ENCODE peak calls at places on chromosomes 3 and 15, in five cellular contexts. One of them, this sample, is unnamed.

GRCh38 chr3:121482651-121483050 is 63.1 kb downstream of the POLQ start:
- DNase-seq in trophoblast cell: peak
- DNase-seq in stimulated activated CD4-positive, alpha-beta T cell treated with anti-CD3 and anti-CD28 coated beads, Interleukin-12 subunit alpha, Interleukin-12 subunit beta, amount 100 ng/mL, for 24 hours: no peak
- DNase-seq in stimulated activated CD8-positive, alpha-beta memory T cell treated with anti-CD3 and anti-CD28 coated beads, Interleukin-2, amount 100 ng/mL, for 48 hours: no peak
- DNase-seq in AG04450: peak
- DNase-seq in this sample: no peak

GRCh38 chr3:126083511-126083912 is 412 bp downstream of the SLC41A3 start:
- DNase-seq in stimulated activated CD4-positive, alpha-beta T cell treated with anti-CD3 and anti-CD28 coated beads, Interleukin-12 subunit alpha, Interleukin-12 subunit beta, amount 100 ng/mL, for 24 hours: peak
- DNase-seq in trophoblast cell: peak
- DNase-seq in AG04450: no peak
- DNase-seq in stimulated activated CD8-positive, alpha-beta memory T cell treated with anti-CD3 and anti-CD28 coated beads, Interleukin-2, amount 100 ng/mL, for 48 hours: no peak
- DNase-seq in this sample: peak

GRCh38 chr3:187713504-187713903 is 11.1 kb upstream of the RTP2 start:
- DNase-seq in trophoblast cell: no peak
- DNase-seq in stimulated activated CD8-positive, alpha-beta memory T cell treated with anti-CD3 and anti-CD28 coated beads, Interleukin-2, amount 100 ng/mL, for 48 hours: no peak
- DNase-seq in AG04450: no peak
- DNase-seq in stimulated activated CD4-positive, alpha-beta T cell treated with anti-CD3 and anti-CD28 coated beads, Interleukin-12 subunit alpha, Interleukin-12 subunit beta, amount 100 ng/mL, for 24 hours: no peak
- DNase-seq in this sample: no peak

GRCh38 chr3:10548997-10549396 is 43.6 kb upstream of the ATP2B2 start:
- DNase-seq in trophoblast cell: no peak
- DNase-seq in AG04450: no peak
- DNase-seq in stimulated activated CD8-positive, alpha-beta memory T cell treated with anti-CD3 and anti-CD28 coated beads, Interleukin-2, amount 100 ng/mL, for 48 hours: no peak
- DNase-seq in stimulated activated CD4-positive, alpha-beta T cell treated with anti-CD3 and anti-CD28 coated beads, Interleukin-12 subunit alpha, Interleukin-12 subunit beta, amount 100 ng/mL, for 24 hours: no peak
- DNase-seq in this sample: no peak

GRCh38 chr15:49847937-49848823 is 227.3 kb downstream of the DTWD1 start:
- DNase-seq in trophoblast cell: no peak
- DNase-seq in stimulated activated CD4-positive, alpha-beta T cell treated with anti-CD3 and anti-CD28 coated beads, Interleukin-12 subunit alpha, Interleukin-12 subunit beta, amount 100 ng/mL, for 24 hours: no peak
- DNase-seq in stimulated activated CD8-positive, alpha-beta memory T cell treated with anti-CD3 and anti-CD28 coated beads, Interleukin-2, amount 100 ng/mL, for 48 hours: no peak
- DNase-seq in AG04450: peak
- DNase-seq in this sample: no peak

GRCh38 chr3:8741581-8742355 is 8.2 kb downstream of the CAV3 start:
- DNase-seq in stimulated activated CD8-positive, alpha-beta memory T cell treated with anti-CD3 and anti-CD28 coated beads, Interleukin-2, amount 100 ng/mL, for 48 hours: no peak
- DNase-seq in stimulated activated CD4-positive, alpha-beta T cell treated with anti-CD3 and anti-CD28 coated beads, Interleukin-12 subunit alpha, Interleukin-12 subunit beta, amount 100 ng/mL, for 24 hours: no peak
- DNase-seq in trophoblast cell: peak
- DNase-seq in AG04450: peak
- DNase-seq in this sample: no peak

GRCh38 chr3:186596568-186597287 is 16.1 kb upstream of the AHSG start:
- DNase-seq in AG04450: no peak
- DNase-seq in trophoblast cell: peak
- DNase-seq in stimulated activated CD4-positive, alpha-beta T cell treated with anti-CD3 and anti-CD28 coated beads, Interleukin-12 subunit alpha, Interleukin-12 subunit beta, amount 100 ng/mL, for 24 hours: no peak
- DNase-seq in stimulated activated CD8-positive, alpha-beta memory T cell treated with anti-CD3 and anti-CD28 coated beads, Interleukin-2, amount 100 ng/mL, for 48 hours: no peak
- DNase-seq in this sample: no peak

GRCh38 chr3:15556512-15556911 is 35.0 kb upstream of the COLQ start:
- DNase-seq in AG04450: no peak
- DNase-seq in trophoblast cell: peak
- DNase-seq in stimulated activated CD4-positive, alpha-beta T cell treated with anti-CD3 and anti-CD28 coated beads, Interleukin-12 subunit alpha, Interleukin-12 subunit beta, amount 100 ng/mL, for 24 hours: no peak
- DNase-seq in stimulated activated CD8-positive, alpha-beta memory T cell treated with anti-CD3 and anti-CD28 coated beads, Interleukin-2, amount 100 ng/mL, for 48 hours: no peak
- DNase-seq in this sample: no peak

GRCh38 chr15:61133361-61133760 is 95.7 kb downstream of the RORA start:
- DNase-seq in stimulated activated CD8-positive, alpha-beta memory T cell treated with anti-CD3 and anti-CD28 coated beads, Interleukin-2, amount 100 ng/mL, for 48 hours: no peak
- DNase-seq in AG04450: no peak
- DNase-seq in stimulated activated CD4-positive, alpha-beta T cell treated with anti-CD3 and anti-CD28 coated beads, Interleukin-12 subunit alpha, Interleukin-12 subunit beta, amount 100 ng/mL, for 24 hours: no peak
- DNase-seq in trophoblast cell: no peak
- DNase-seq in this sample: no peak

GRCh38 chr3:196145420-196146262 is 63.8 kb upstream of the TFRC start:
- DNase-seq in trophoblast cell: peak
- DNase-seq in stimulated activated CD8-positive, alpha-beta memory T cell treated with anti-CD3 and anti-CD28 coated beads, Interleukin-2, amount 100 ng/mL, for 48 hours: no peak
- DNase-seq in AG04450: no peak
- DNase-seq in stimulated activated CD4-positive, alpha-beta T cell treated with anti-CD3 and anti-CD28 coated beads, Interleukin-12 subunit alpha, Interleukin-12 subunit beta, amount 100 ng/mL, for 24 hours: no peak
- DNase-seq in this sample: no peak

GRCh38 chr3:101722394-101723173 is 1.8 kb upstream of the CEP97 start:
- DNase-seq in stimulated activated CD8-positive, alpha-beta memory T cell treated with anti-CD3 and anti-CD28 coated beads, Interleukin-2, amount 100 ng/mL, for 48 hours: no peak
- DNase-seq in stimulated activated CD4-positive, alpha-beta T cell treated with anti-CD3 and anti-CD28 coated beads, Interleukin-12 subunit alpha, Interleukin-12 subunit beta, amount 100 ng/mL, for 24 hours: no peak
- DNase-seq in trophoblast cell: no peak
- DNase-seq in AG04450: no peak
- DNase-seq in this sample: no peak